ENCODE peak calls at places on chromosomes 3 and 15, in four cellular contexts. One of them, this sample, is unnamed.

GRCh38 chr3:72816843-72817485 is 31.3 kb downstream of the SHQ1 start:
- DNase-seq in neuronal stem cell: no peak
- DNase-seq in H1: no peak
- DNase-seq in IMR-90: no peak
- DNase-seq in this sample: no peak

GRCh38 chr3:40532252-40532651 is 7.5 kb downstream of the ZNF621 start:
- DNase-seq in IMR-90: no peak
- DNase-seq in H1: no peak
- DNase-seq in neuronal stem cell: no peak
- DNase-seq in this sample: no peak

GRCh38 chr15:83435782-83436181 is 11.4 kb upstream of the SH3GL3 start:
- DNase-seq in neuronal stem cell: no peak
- DNase-seq in H1: no peak
- DNase-seq in IMR-90: no peak
- DNase-seq in this sample: no peak

GRCh38 chr15:88104357-88104756 is 152.2 kb downstream of the NTRK3 start:
- DNase-seq in neuronal stem cell: no peak
- DNase-seq in IMR-90: no peak
- DNase-seq in H1: no peak
- DNase-seq in this sample: no peak

GRCh38 chr15:61049934-61050333 is 179.2 kb downstream of the RORA start:
- DNase-seq in H1: no peak
- DNase-seq in IMR-90: peak
- DNase-seq in neuronal stem cell: no peak
- DNase-seq in this sample: no peak

GRCh38 chr15:89052474-89052873 is 35.8 kb upstream of the ABHD2 start:
- DNase-seq in neuronal stem cell: no peak
- DNase-seq in IMR-90: peak
- DNase-seq in H1: no peak
- DNase-seq in this sample: no peak

GRCh38 chr3:106036706-106037105 is 167.9 kb upstream of the CBLB start:
- DNase-seq in H1: no peak
- DNase-seq in neuronal stem cell: no peak
- DNase-seq in IMR-90: no peak
- DNase-seq in this sample: no peak

GRCh38 chr3:41304603-41305002 is 105.3 kb downstream of the CTNNB1 start:
- DNase-seq in neuronal stem cell: no peak
- DNase-seq in IMR-90: peak
- DNase-seq in H1: no peak
- DNase-seq in this sample: no peak

GRCh38 chr3:151589311-151589710 is 128.4 kb upstream of the IGSF10 start:
- DNase-seq in IMR-90: no peak
- DNase-seq in neuronal stem cell: no peak
- DNase-seq in H1: no peak
- DNase-seq in this sample: no peak

GRCh38 chr3:139835830-139836655 is 98.9 kb upstream of the CLSTN2 start:
- DNase-seq in H1: no peak
- DNase-seq in IMR-90: no peak
- DNase-seq in neuronal stem cell: no peak
- DNase-seq in this sample: no peak

GRCh38 chr3:140207541-140207940 is 272.6 kb downstream of the CLSTN2 start:
- DNase-seq in IMR-90: no peak
- DNase-seq in neuronal stem cell: no peak
- DNase-seq in H1: no peak
- DNase-seq in this sample: no peak

GRCh38 chr3:158486200-158486599 is 84.8 kb upstream of the MLF1 start:
- DNase-seq in IMR-90: no peak
- DNase-seq in neuronal stem cell: no peak
- DNase-seq in H1: no peak
- DNase-seq in this sample: no peak

GRCh38 chr3:69370156-69370944 is 15.5 kb downstream of the FRMD4B start:
- DNase-seq in H1: no peak
- DNase-seq in IMR-90: no peak
- DNase-seq in neuronal stem cell: no peak
- DNase-seq in this sample: no peak

GRCh38 chr3:43690400-43691119 is at the start of gene ABHD5:
- DNase-seq in neuronal stem cell: peak
- DNase-seq in IMR-90: peak
- DNase-seq in H1: peak
- DNase-seq in this sample: peak

GRCh38 chr3:43692085-43692484 is 1.3 kb downstream of the ABHD5 start:
- DNase-seq in IMR-90: no peak
- DNase-seq in neuronal stem cell: no peak
- DNase-seq in H1: no peak
- DNase-seq in this sample: no peak

GRCh38 chr3:43692971-43693370 is 2.2 kb downstream of the ABHD5 start:
- DNase-seq in H1: no peak
- DNase-seq in neuronal stem cell: no peak
- DNase-seq in IMR-90: no peak
- DNase-seq in this sample: no peak

GRCh38 chr3:43689766-43690399 is 855 bp upstream of the ABHD5 start:
- DNase-seq in IMR-90: no peak
- DNase-seq in neuronal stem cell: no peak
- DNase-seq in H1: no peak
- DNase-seq in this sample: no peak

DNA sequence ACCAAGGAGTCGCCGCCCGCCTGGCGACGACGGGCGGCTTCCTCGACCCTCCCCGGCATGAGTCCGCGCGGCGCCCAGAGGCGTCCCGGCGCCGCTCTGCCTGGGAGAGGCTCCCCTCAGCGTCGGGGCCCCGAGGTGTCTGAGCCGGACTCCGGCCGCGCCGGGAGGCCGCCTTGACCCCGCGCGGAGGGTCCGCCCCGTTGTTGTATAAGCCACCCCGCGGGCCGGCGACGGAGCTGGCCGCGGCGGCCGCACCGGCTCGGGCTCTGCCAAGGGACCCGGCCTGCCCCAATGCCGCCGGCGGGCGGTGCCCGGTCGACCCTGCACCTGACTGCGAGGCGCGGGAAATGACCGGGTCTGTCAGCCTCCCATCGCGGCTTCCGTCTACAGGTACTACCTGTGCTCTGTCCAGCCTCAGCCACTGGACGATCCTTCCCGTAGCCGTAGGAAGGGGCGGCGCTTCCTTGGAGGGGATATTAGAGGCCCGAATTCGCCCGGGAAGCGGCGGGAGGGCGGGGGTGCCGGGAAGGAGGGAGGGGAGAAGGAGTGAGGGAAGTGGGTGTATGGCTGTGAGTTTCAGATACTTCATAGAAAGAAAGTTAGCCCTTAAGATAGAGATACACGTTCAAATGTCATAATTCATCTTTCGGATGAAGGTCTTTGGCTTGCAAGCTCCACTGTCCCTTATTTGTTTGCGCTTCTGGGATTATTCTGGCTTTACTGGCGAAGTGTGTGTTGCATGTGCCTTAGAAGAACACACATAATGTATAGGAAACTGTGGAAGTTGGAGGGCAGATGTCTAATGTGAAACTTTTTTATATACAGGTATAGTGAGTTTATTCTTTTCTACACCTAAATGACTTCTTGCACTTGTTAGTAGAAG is 623 bp downstream of the ABHD5 start:
- DNase-seq in H1: peak
- DNase-seq in IMR-90: peak
- DNase-seq in neuronal stem cell: peak
- DNase-seq in this sample: peak
- H2BK15ac ChIP-seq in H1: no peak
- H2BK15ac ChIP-seq in IMR-90: peak
- H2BK15ac ChIP-seq in neuronal stem cell: no peak
- H2BK15ac ChIP-seq in this sample: no peak

GRCh38 chr15:74318376-74319137 is 48.9 kb downstream of the CYP11A1 start:
- DNase-seq in neuronal stem cell: no peak
- DNase-seq in IMR-90: no peak
- DNase-seq in H1: no peak
- DNase-seq in this sample: no peak

GRCh38 chr15:74320358-74321247 is 46.8 kb downstream of the CYP11A1 start:
- DNase-seq in IMR-90: peak
- DNase-seq in neuronal stem cell: no peak
- DNase-seq in H1: peak
- DNase-seq in this sample: peak

GRCh38 chr15:74317820-74318375 is 49.5 kb downstream of the CYP11A1 start:
- DNase-seq in H1: no peak
- DNase-seq in neuronal stem cell: no peak
- DNase-seq in IMR-90: peak
- DNase-seq in this sample: no peak

GRCh38 chr15:74319138-74319460 is 48.3 kb downstream of the CYP11A1 start:
- DNase-seq in neuronal stem cell: no peak
- DNase-seq in H1: no peak
- DNase-seq in IMR-90: no peak
- DNase-seq in this sample: no peak

GRCh38 chr15:74319596-74320357 is 47.7 kb downstream of the CYP11A1 start:
- DNase-seq in neuronal stem cell: peak
- DNase-seq in IMR-90: no peak
- DNase-seq in H1: no peak
- DNase-seq in this sample: peak
- H3K4ac ChIP-seq in neuronal stem cell: no peak
- H3K4ac ChIP-seq in IMR-90: no peak
- H3K4ac ChIP-seq in H1: no peak
- H3K4ac ChIP-seq in this sample: no peak

GRCh38 chr3:48504051-48504946 is at the start of gene SHISA5:
- DNase-seq in IMR-90: peak
- DNase-seq in H1: no peak
- DNase-seq in neuronal stem cell: peak
- DNase-seq in this sample: peak
- H2BK15ac ChIP-seq in IMR-90: peak
- H2BK15ac ChIP-seq in H1: peak
- H2BK15ac ChIP-seq in neuronal stem cell: peak
- H2BK15ac ChIP-seq in this sample: peak

GRCh38 chr3:128232421-128233180 is 79.3 kb downstream of the EEFSEC start:
- DNase-seq in H1: peak
- DNase-seq in neuronal stem cell: no peak
- DNase-seq in IMR-90: no peak
- DNase-seq in this sample: no peak
- H3K4ac ChIP-seq in H1: no peak
- H3K4ac ChIP-seq in neuronal stem cell: no peak
- H3K4ac ChIP-seq in IMR-90: no peak
- H3K4ac ChIP-seq in this sample: no peak

GRCh38 chr3:7847521-7847920 is 654.1 kb upstream of the LMCD1 start:
- DNase-seq in H1: no peak
- DNase-seq in IMR-90: no peak
- DNase-seq in neuronal stem cell: no peak
- DNase-seq in this sample: no peak
- H2BK15ac ChIP-seq in H1: no peak
- H2BK15ac ChIP-seq in IMR-90: no peak
- H2BK15ac ChIP-seq in neuronal stem cell: no peak
- H2BK15ac ChIP-seq in this sample: no peak

DNA sequence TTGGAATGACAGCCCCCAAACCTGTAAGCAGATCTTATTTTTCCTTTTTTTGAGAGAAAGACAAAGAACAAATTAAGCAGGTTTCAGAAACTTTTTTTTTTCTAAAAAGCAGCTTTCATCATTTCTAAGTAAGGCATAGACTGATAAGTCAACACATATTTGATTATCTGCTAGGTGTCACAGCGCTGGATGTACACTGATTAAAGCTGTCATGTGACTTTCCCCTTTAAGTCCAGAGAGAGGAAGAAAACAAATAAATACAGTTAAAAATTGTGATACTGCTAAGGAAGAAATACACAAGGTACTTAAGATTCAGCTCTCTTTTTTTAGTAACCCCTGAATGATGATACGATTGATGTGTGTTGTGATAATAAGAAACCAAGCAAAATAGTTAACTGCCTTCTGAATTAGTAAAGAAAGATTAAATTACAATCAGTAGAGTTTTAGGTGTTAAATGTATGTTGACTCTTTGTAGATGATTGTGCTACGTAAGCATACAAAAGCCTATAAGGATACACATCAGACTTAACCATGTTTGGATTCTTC is 2.8 kb downstream of the GLCE start:
- DNase-seq in neuronal stem cell: no peak
- DNase-seq in IMR-90: no peak
- DNase-seq in H1: no peak
- DNase-seq in this sample: no peak
- H3K4ac ChIP-seq in neuronal stem cell: no peak
- H3K4ac ChIP-seq in IMR-90: no peak
- H3K4ac ChIP-seq in H1: no peak
- H3K4ac ChIP-seq in this sample: no peak

GRCh38 chr3:46489406-46489805 is 8.4 kb upstream of the RTP3 start:
- DNase-seq in neuronal stem cell: no peak
- DNase-seq in IMR-90: no peak
- DNase-seq in H1: no peak
- DNase-seq in this sample: peak

GRCh38 chr3:46489875-46490274 is 7.9 kb upstream of the RTP3 start:
- DNase-seq in H1: no peak
- DNase-seq in IMR-90: peak
- DNase-seq in neuronal stem cell: no peak
- DNase-seq in this sample: no peak

GRCh38 chr3:46491089-46492070 is 6.4 kb upstream of the RTP3 start:
- DNase-seq in neuronal stem cell: no peak
- DNase-seq in IMR-90: no peak
- DNase-seq in H1: peak
- DNase-seq in this sample: no peak

GRCh38 chr3:46490338-46491084 is 7.3 kb upstream of the RTP3 start:
- DNase-seq in IMR-90: peak
- DNase-seq in H1: peak
- DNase-seq in neuronal stem cell: no peak
- DNase-seq in this sample: peak

GRCh38 chr3:46488735-46489361 is 8.9 kb upstream of the RTP3 start:
- DNase-seq in H1: peak
- DNase-seq in neuronal stem cell: peak
- DNase-seq in IMR-90: peak
- DNase-seq in this sample: peak
- H2BK15ac ChIP-seq in H1: peak
- H2BK15ac ChIP-seq in neuronal stem cell: no peak
- H2BK15ac ChIP-seq in IMR-90: peak
- H2BK15ac ChIP-seq in this sample: no peak

GRCh38 chr3:159846255-159846654 is 142.4 kb upstream of the IL12A start:
- DNase-seq in neuronal stem cell: no peak
- DNase-seq in IMR-90: no peak
- DNase-seq in H1: no peak
- DNase-seq in this sample: no peak
- H3K4ac ChIP-seq in neuronal stem cell: no peak
- H3K4ac ChIP-seq in IMR-90: no peak
- H3K4ac ChIP-seq in H1: no peak
- H3K4ac ChIP-seq in this sample: no peak